ENCODE peak calls at places on chromosomes 11 and 22, in seven cellular contexts. E is activated effector memory CD4-positive, alpha-beta T cell treated with anti-CD3 and anti-CD28 coated beads, Interleukin-2, amount 50 U/mL, for 16 hours; H is NCI-H187 treated with DMSO at 0.1 percent for 48 hours; R is ureter; L is HTR-8/SVneo; D is stimulated activated naive CD8-positive, alpha-beta T cell treated with anti-CD3 and anti-CD28 coated beads, Interleukin-15, Interleukin-2, amounts not matched to agents 100 U/mL and 50 U/mL, for 24 hours; Y is activated CD8-positive, alpha-beta memory T cell treated with anti-CD3 and anti-CD28 coated beads for 24 hours. T is an unnamed sample.

GRCh38 chr22:23380230-23380573 is 199.9 kb downstream of the IGLL1 start:
- DNase-seq in D (no peak), L (no peak), Y (no peak), H (no peak), R (no peak), E (no peak), T (no peak)

GRCh38 chr11:72578991-72579815 is 95.0 kb downstream of the PDE2A start:
- DNase-seq in Y (no peak), D (no peak), H (no peak), L (no peak), E (peak; percentile 50), R (no peak), T (no peak)

GRCh38 chr11:64102005-64102738 is 63.7 kb downstream of the MACROD1 start:
- DNase-seq in D (no peak), L (no peak), R (no peak), Y (no peak), H (no peak), E (no peak), T (no peak)

GRCh38 chr11:120324932-120325810 is at the start of gene TLCD5:
- DNase-seq in E (peak; percentile 75), R (no peak), Y (peak; percentile 70), D (peak; percentile 61), H (no peak), L (peak; percentile 67), T (peak; percentile 71)

GRCh38 chr22:23784215-23784732 is 2.5 kb upstream of the SMARCB1 start:
- DNase-seq in R (no peak), L (no peak), E (no peak), D (no peak), H (no peak), Y (no peak), T (peak; percentile 54)

GRCh38 chr11:12088531-12088930 is 21.9 kb upstream of the MICAL2 start:
- DNase-seq in Y (no peak), E (no peak), R (no peak), H (no peak), L (no peak), D (no peak), T (no peak)

GRCh38 chr11:61111786-61112517 is 9.7 kb downstream of the CD5 start:
- DNase-seq in L (no peak), R (no peak), D (peak; percentile 66), E (peak; percentile 81), H (no peak), Y (peak; percentile 77), T (no peak)

GRCh38 chr11:72553748-72554147 is 119.4 kb upstream of the CLPB start:
- DNase-seq in Y (no peak), L (no peak), D (peak; percentile 36), R (peak; percentile 27), H (no peak), E (no peak), T (no peak)

GRCh38 chr11:12008790-12009616 is 577 bp upstream of the DKK3 start:
- DNase-seq in L (peak; percentile 87), Y (no peak), E (no peak), D (no peak), H (no peak), R (no peak), T (peak; percentile 65)

GRCh38 chr11:62392944-62393628 is 25.7 kb upstream of the SCGB1A1 start:
- DNase-seq in Y (no peak), E (no peak), H (no peak), L (no peak), R (no peak), D (no peak), T (no peak)

GRCh38 chr11:1570896-1571759 is 943 bp downstream of the DUSP8 start:
- DNase-seq in E (peak; percentile 65), H (no peak), Y (no peak), R (no peak), D (no peak), L (no peak), T (no peak)

GRCh38 chr22:37012262-37012904 is 6.9 kb downstream of the TST start:
- DNase-seq in Y (no peak), L (no peak), E (no peak), D (no peak), R (no peak), H (no peak), T (no peak)

GRCh38 chr11:62708423-62709261 is 1.2 kb downstream of the GNG3 start:
- DNase-seq in R (peak; percentile 56), L (no peak), D (peak; percentile 55), E (peak; percentile 80), Y (peak; percentile 64), H (no peak), T (no peak)

GRCh38 chr11:117910941-117911630 is 18.1 kb downstream of the TMPRSS13 start:
- DNase-seq in Y (peak; percentile 30), H (no peak), R (no peak), D (no peak), E (peak; percentile 50), L (no peak), T (no peak)

GRCh38 chr11:134664863-134665535 is 253.0 kb upstream of the B3GAT1 start:
- DNase-seq in H (no peak), D (no peak), E (no peak), R (peak; percentile 34), Y (peak; percentile 30), L (no peak), T (no peak)

GRCh38 chr11:117610901-117611300 is 186.1 kb downstream of the DSCAML1 start:
- DNase-seq in D (no peak), L (no peak), Y (no peak), H (no peak), E (peak; percentile 31), R (no peak), T (peak; percentile 8)

GRCh38 chr22:25817092-25817943 is 75.3 kb downstream of the MYO18B start:
- DNase-seq in E (no peak), H (no peak), Y (no peak), D (no peak), R (no peak), L (no peak), T (no peak)

GRCh38 chr11:65130631-65131416 is 3.5 kb downstream of the SYVN1 start:
- DNase-seq in H (no peak), D (no peak), L (no peak), Y (no peak), R (no peak), E (no peak), T (no peak)

GRCh38 chr22:19983701-19984100 is 32.9 kb downstream of the ARVCF start:
- DNase-seq in L (no peak), D (no peak), E (no peak), Y (no peak), H (no peak), R (no peak), T (no peak)

GRCh38 chr11:126669416-126669815 is 313.9 kb downstream of the ST3GAL4 start:
- DNase-seq in E (no peak), Y (no peak), L (no peak), H (no peak), R (no peak), D (no peak), T (peak; percentile 37)

GRCh38 chr11:71180694-71181466 is 71.5 kb downstream of the SHANK2 start:
- DNase-seq in D (no peak), E (peak; percentile 21), L (no peak), R (no peak), Y (no peak), H (no peak), T (no peak)

GRCh38 chr11:78657968-78658839 is 83.5 kb upstream of the NARS2 start:
- DNase-seq in R (no peak), E (no peak), H (no peak), L (no peak), D (no peak), Y (peak; percentile 33), T (no peak)

GRCh38 chr11:121540627-121541026 is 87.9 kb upstream of the SORL1-AS1 start:
- DNase-seq in H (no peak), R (no peak), Y (no peak), L (no peak), E (no peak), D (no peak), T (no peak)

GRCh38 chr11:112525844-112526590 is 265.4 kb upstream of the PLET1 start:
- DNase-seq in R (no peak), D (no peak), Y (no peak), E (no peak), H (no peak), L (no peak), T (no peak)

GRCh38 chr22:34111210-34111824 is 191.0 kb upstream of the LARGE1 start:
- DNase-seq in Y (peak; percentile 58), E (no peak), D (peak; percentile 17), H (no peak), L (peak; percentile 2), R (peak; percentile 48), T (no peak)

GRCh38 chr11:121552160-121552559 is 99.4 kb upstream of the SORL1-AS1 start:
- DNase-seq in L (no peak), H (no peak), Y (no peak), D (no peak), R (no peak), E (no peak), T (no peak)

GRCh38 chr22:42066133-42066761 is 4.4 kb downstream of the NAGA start:
- DNase-seq in H (no peak), L (no peak), E (peak; percentile 54), Y (peak; percentile 41), D (no peak), R (peak; percentile 29), T (no peak)

GRCh38 chr11:130043575-130043974 is 26.1 kb upstream of the APLP2 start:
- DNase-seq in D (no peak), L (no peak), H (no peak), R (no peak), Y (no peak), E (no peak), T (no peak)

GRCh38 chr11:128375941-128376340 is 211.4 kb downstream of the ETS1 start:
- DNase-seq in Y (no peak), H (no peak), L (no peak), D (no peak), R (no peak), E (no peak), T (no peak)

GRCh38 chr11:128400382-128401203 is 186.8 kb downstream of the ETS1 start:
- DNase-seq in D (no peak), R (no peak), L (no peak), H (no peak), Y (no peak), E (no peak), T (no peak)

GRCh38 chr11:108606070-108606469 is 12.5 kb upstream of the EXPH5 start:
- DNase-seq in R (no peak), L (no peak), D (no peak), E (no peak), H (no peak), Y (no peak), T (no peak)

GRCh38 chr22:21700822-21701221 is 34.8 kb downstream of the YPEL1 start:
- DNase-seq in R (no peak), E (no peak), H (no peak), Y (no peak), L (no peak), D (no peak), T (no peak)

GRCh38 chr11:133047036-133047800 is 485.1 kb downstream of the OPCML start:
- DNase-seq in L (no peak), H (no peak), D (no peak), Y (no peak), R (no peak), E (no peak), T (no peak)

GRCh38 chr11:1086171-1087102 is 11.8 kb downstream of the MUC2 start:
- DNase-seq in L (no peak), R (no peak), Y (no peak), D (no peak), H (no peak), E (peak; percentile 59), T (no peak)

GRCh38 chr11:125404136-125404810 is 91.8 kb downstream of the FEZ1 start:
- DNase-seq in R (no peak), D (no peak), Y (no peak), E (peak; percentile 34), L (no peak), H (no peak), T (no peak)

GRCh38 chr22:50726643-50727340 is 11.2 kb upstream of the ACR start:
- DNase-seq in R (no peak), E (no peak), L (no peak), H (no peak), D (no peak), Y (no peak), T (no peak)

GRCh38 chr22:39010946-39011625 is 3.0 kb upstream of the APOBEC3C start:
- DNase-seq in D (no peak), L (no peak), R (no peak), E (no peak), H (no peak), Y (no peak), T (no peak)

GRCh38 chr22:45639747-45640102 is 31.9 kb upstream of the ATXN10 start:
- DNase-seq in Y (no peak), L (no peak), R (no peak), E (no peak), H (no peak), D (no peak), T (no peak)